ENCODE peak calls at places on chromosomes 4 and X, in five cellular contexts. O, S, F, M and U are unnamed samples.

GRCh38 chrX:116204947-116205346 is 34.4 kb downstream of the AGTR2 start:
- DNase-seq in O (peak), M (peak), F (no peak), S (peak), U (no peak)

GRCh38 chrX:10356979-10357378 is 200.2 kb downstream of the CLCN4 start:
- DNase-seq in M (no peak), S (no peak), O (peak), F (no peak), U (no peak)

GRCh38 chr4:15344041-15344440 is 83.8 kb upstream of the C1QTNF7 start:
- DNase-seq in M (no peak), S (no peak), F (no peak), O (peak), U (no peak)

GRCh38 chr4:47855350-47855749 is 17.5 kb upstream of the CORIN start:
- DNase-seq in O (peak), M (no peak), S (no peak), F (no peak), U (no peak)

GRCh38 chrX:41703574-41704029 is 14.8 kb downstream of the GPR34 start:
- DNase-seq in M (no peak), S (no peak), F (no peak), O (no peak), U (no peak)

GRCh38 chr4:5050520-5050955 is 742 bp upstream of the STK32B start:
- DNase-seq in O (peak), S (peak), M (peak), F (peak), U (peak)

GRCh38 chr4:36399762-36400353 is 118.4 kb downstream of the DTHD1 start:
- DNase-seq in M (peak), F (no peak), O (peak), S (no peak), U (peak)

GRCh38 chr4:108072300-108072699 is 82.6 kb downstream of the HADH start:
- DNase-seq in O (no peak), S (no peak), F (no peak), M (no peak), U (no peak)

GRCh38 chr4:123444298-123444731 is 47.7 kb downstream of the SPRY1 start:
- DNase-seq in F (peak), O (peak), M (no peak), S (peak), U (peak)

GRCh38 chr4:75080888-75081287 is 148.0 kb downstream of the PARM1 start:
- DNase-seq in F (no peak), S (no peak), O (no peak), M (peak), U (no peak)

GRCh38 chr4:5751073-5751917 is 40.3 kb downstream of the EVC start:
- DNase-seq in S (no peak), M (no peak), O (peak), F (no peak), U (no peak)

GRCh38 chr4:5568931-5569330 is 139.4 kb downstream of the EVC2 start:
- DNase-seq in O (no peak), M (no peak), F (no peak), S (no peak), U (no peak)

GRCh38 chr4:4216668-4217067 is 10.1 kb downstream of the OTOP1 start:
- DNase-seq in O (peak), S (no peak), F (no peak), M (no peak), U (no peak)

GRCh38 chr4:94341468-94341867 is 1.2 kb downstream of the HPGDS start:
- DNase-seq in F (no peak), O (no peak), S (no peak), M (no peak), U (no peak)

GRCh38 chrX:139204903-139205667 is 325.5 kb upstream of the F9 start:
- DNase-seq in M (peak), O (no peak), S (no peak), F (peak), U (peak)

GRCh38 chr4:13534344-13535063 is 9.8 kb downstream of the NKX3-2 start:
- DNase-seq in F (no peak), M (no peak), S (no peak), O (no peak), U (no peak)

GRCh38 chr4:98166731-98167041 is 23.4 kb upstream of the STPG2 start:
- DNase-seq in O (no peak), M (no peak), F (no peak), S (no peak), U (no peak)

GRCh38 chr4:154399259-154399974 is 92.2 kb downstream of the DCHS2 start:
- DNase-seq in F (no peak), M (peak), O (peak), S (no peak), U (peak)

GRCh38 chrX:24498975-24499374 is 33.9 kb downstream of the PDK3 start:
- DNase-seq in F (peak), S (no peak), O (peak), M (peak), U (no peak)

GRCh38 chr4:79492148-79492547 is 84.1 kb upstream of the GK2 start:
- DNase-seq in O (no peak), S (no peak), M (peak), F (no peak), U (peak)

GRCh38 chrX:107827137-107827831 is 1.6 kb downstream of the MID2 start:
- DNase-seq in S (no peak), F (no peak), M (no peak), O (peak), U (no peak)

GRCh38 chrX:20947411-20947912 is 426.8 kb upstream of the CNKSR2 start:
- DNase-seq in S (no peak), M (peak), O (no peak), F (no peak), U (no peak)

GRCh38 chrX:49291615-49292337 is 11.7 kb upstream of the GAGE10 start:
- DNase-seq in F (peak), O (peak), S (peak), M (peak), U (peak)

GRCh38 chrX:39941332-39941920 is 156.3 kb downstream of the BCOR start:
- DNase-seq in M (no peak), O (no peak), S (no peak), F (no peak), U (no peak)

GRCh38 chr4:173171098-173171497 is 2.5 kb downstream of the GALNT7 start:
- DNase-seq in S (no peak), O (peak), F (peak), M (peak), U (no peak)

GRCh38 chrX:24167719-24168472 is 18.4 kb downstream of the ZFX start:
- DNase-seq in O (no peak), M (no peak), F (peak), S (no peak), U (no peak)

GRCh38 chr4:73836373-73837269 is at the start of gene CXCL6:
- DNase-seq in S (peak), F (no peak), M (no peak), O (no peak), U (no peak)

GRCh38 chr4:35175894-35176293 is 1068.4 kb downstream of the ARAP2 start:
- DNase-seq in M (peak), O (no peak), S (no peak), F (no peak), U (no peak)

GRCh38 chrX:17375361-17375630 is 296 bp downstream of the NHS start:
- DNase-seq in O (no peak), S (no peak), F (no peak), M (no peak), U (no peak)

GRCh38 chrX:49276207-49276606 is 6.6 kb downstream of the PPP1R3F start:
- DNase-seq in O (no peak), M (no peak), F (no peak), S (no peak), U (no peak)

GRCh38 chrX:83008415-83008814 is 499.7 kb upstream of the POU3F4 start:
- DNase-seq in M (peak), O (peak), S (no peak), F (no peak), U (no peak)

GRCh38 chrX:51569561-51569960 is 49.2 kb downstream of the CENPVL3 start:
- DNase-seq in M (no peak), O (peak), F (no peak), S (no peak), U (no peak)

GRCh38 chr4:41598580-41598979 is 60.6 kb downstream of the LIMCH1 start:
- DNase-seq in O (no peak), F (no peak), M (no peak), S (no peak), U (no peak)

GRCh38 chr4:54067163-54067562 is 2.8 kb upstream of the CHIC2 start:
- DNase-seq in M (no peak), S (no peak), O (peak), F (no peak), U (no peak)